ENCODE peak calls at places on chromosomes 1 and 21, in eight cellular contexts. B is cardiac septum, Y is GM19239, M is foreskin fibroblast, S is RCC 7860, P is T-helper 1 cell, X is fibroblast of the conjunctiva, V is NCI-H1048. N is an unnamed sample.

GRCh38 chr1:54401799-54402198 is 4.4 kb downstream of the SSBP3 start:
- DNase-seq in V (no peak), M (no peak), X (no peak), P (no peak), Y (no peak), B (no peak), S (no peak), N (no peak)

GRCh38 chr1:228079601-228080263 is 2.8 kb upstream of the ARF1 start:
- DNase-seq in V (no peak), X (no peak), Y (no peak), M (no peak), P (no peak), S (no peak), B (peak), N (no peak)

GRCh38 chr1:203306089-203306969 is 1.0 kb downstream of the BTG2 start:
- DNase-seq in V (no peak), P (peak), M (peak), X (peak), S (peak), B (peak), Y (no peak), N (peak)

GRCh38 chr1:206579747-206580437 is 32.4 kb downstream of the EIF2D start:
- DNase-seq in P (peak), V (no peak), B (peak), M (no peak), Y (peak), X (no peak), S (peak), N (peak)

GRCh38 chr1:6880951-6881690 is 95.9 kb downstream of the CAMTA1 start:
- DNase-seq in V (no peak), P (no peak), S (no peak), M (no peak), X (no peak), Y (no peak), B (no peak), N (no peak)

GRCh38 chr1:229993060-229993459 is 74.0 kb upstream of the GALNT2 start:
- DNase-seq in Y (no peak), B (no peak), P (no peak), M (no peak), V (no peak), X (no peak), S (no peak), N (no peak)

GRCh38 chr21:27400045-27400444 is 433.2 kb upstream of the ADAMTS5 start:
- DNase-seq in B (no peak), Y (no peak), M (no peak), P (no peak), S (no peak), X (no peak), V (no peak), N (no peak)

GRCh38 chr21:43331962-43332458 is 94.9 kb downstream of the SIK1 start:
- DNase-seq in V (no peak), S (no peak), P (no peak), M (peak), Y (no peak), B (no peak), X (peak), N (no peak)

GRCh38 chr21:15775981-15776380 is 46.2 kb downstream of the USP25 start:
- DNase-seq in V (no peak), S (no peak), P (no peak), Y (no peak), M (peak), B (no peak), X (peak), N (no peak)

GRCh38 chr1:22256213-22256512 is 113.3 kb upstream of the WNT4 start:
- DNase-seq in X (no peak), V (no peak), M (no peak), P (no peak), Y (no peak), B (no peak), S (no peak), N (no peak)

GRCh38 chr1:53069265-53069662 is 7.3 kb downstream of the PODN start:
- DNase-seq in S (no peak), Y (no peak), M (no peak), B (peak), X (no peak), P (no peak), V (no peak), N (no peak)

GRCh38 chr21:39003982-39004775 is 179.1 kb downstream of the PSMG1 start:
- DNase-seq in S (peak), B (no peak), X (no peak), M (peak), Y (no peak), P (no peak), V (no peak), N (no peak)

GRCh38 chr1:93845554-93846150 is 33.4 kb downstream of the DNTTIP2 start:
- DNase-seq in Y (no peak), S (peak), V (no peak), M (peak), B (no peak), P (peak), X (peak), N (no peak)